ENCODE peak calls at places on chromosomes 11 and 22, in six cellular contexts. G is K562, J is IMR-90, O is A549, Z is HepG2, D is GM12878. H is an unnamed sample.

GRCh38 chr11:45079075-45079444 is 67.4 kb upstream of the PRDM11 start:
- DNase-seq in G (no peak), J (no peak), O (no peak), Z (no peak), D (no peak), H (no peak)

GRCh38 chr22:47031628-47031915 is 269.1 kb downstream of the TBC1D22A start:
- DNase-seq in G (no peak), J (no peak), O (no peak), Z (no peak), D (no peak), H (no peak)

GRCh38 chr22:18970180-18970947 is 34.3 kb upstream of the PRODH start:
- DNase-seq in G (peak), J (no peak), O (peak), Z (no peak), D (no peak), H (peak)

GRCh38 chr11:119081682-119082081 is 3.0 kb upstream of the HMBS start:
- DNase-seq in G (no peak), J (no peak), O (no peak), Z (no peak), D (no peak), H (no peak)

GRCh38 chr11:28104984-28105383 is 3.0 kb downstream of the KIF18A start:
- DNase-seq in G (no peak), J (no peak), O (no peak), Z (no peak), D (no peak), H (no peak)

GRCh38 chr22:20509344-20510047 is 2.1 kb downstream of the MED15 start:
- DNase-seq in G (peak), J (peak), O (peak), Z (peak), D (no peak), H (peak)

GRCh38 chr11:45805305-45806071 is 539 bp downstream of the SLC35C1 start:
- DNase-seq in G (peak), J (peak), O (peak), Z (peak), D (no peak), H (peak)

GRCh38 chr22:19641254-19641982 is 72.9 kb upstream of the SEPTIN5 start:
- DNase-seq in G (peak), J (no peak), O (peak), Z (no peak), D (no peak), H (peak)

GRCh38 chr11:9214765-9215164 is 50.4 kb downstream of the DENND5A start:
- DNase-seq in G (peak), J (peak), O (peak), Z (no peak), D (no peak), H (no peak)

GRCh38 chr11:47406896-47407745 is 1.3 kb upstream of the SLC39A13 start:
- DNase-seq in G (peak), J (peak), O (no peak), Z (no peak), D (no peak), H (no peak)

GRCh38 chr11:12454782-12455181 is 77.4 kb downstream of the PARVA start:
- DNase-seq in G (no peak), J (peak), O (no peak), Z (no peak), D (no peak), H (no peak)

GRCh38 chr11:115893701-115894100 is 389.5 kb upstream of the CADM1 start:
- DNase-seq in G (no peak), J (peak), O (no peak), Z (no peak), D (no peak), H (no peak)

GRCh38 chr11:112837162-112837826 is 123.9 kb upstream of the NCAM1 start:
- DNase-seq in G (no peak), J (no peak), O (peak), Z (no peak), D (no peak), H (no peak)

GRCh38 chr11:18352581-18352980 is 30.2 kb downstream of the GTF2H1 start:
- DNase-seq in G (no peak), J (peak), O (no peak), Z (no peak), D (no peak), H (no peak)

GRCh38 chr11:35077709-35078695 is 61.0 kb upstream of the CD44 start:
- DNase-seq in G (no peak), J (peak), O (peak), Z (no peak), D (peak), H (no peak)

GRCh38 chr11:79363261-79363660 is 77.6 kb downstream of the TENM4 start:
- DNase-seq in G (no peak), J (no peak), O (no peak), Z (no peak), D (no peak), H (no peak)
- TF ChIP-seq BHLHE40 in G (no peak), J (no peak), O (no peak), Z (no peak), D (no peak), H (no peak)

GRCh38 chr11:33667819-33668467 is 32.7 kb downstream of the C11orf91 start:
- DNase-seq in G (no peak), J (no peak), O (no peak), Z (no peak), D (no peak), H (no peak)

GRCh38 chr11:33668468-33668825 is 32.2 kb downstream of the C11orf91 start:
- DNase-seq in G (no peak), J (no peak), O (no peak), Z (no peak), D (no peak), H (no peak)

GRCh38 chr11:33669598-33670249 is 30.9 kb downstream of the C11orf91 start:
- DNase-seq in G (no peak), J (no peak), O (no peak), Z (no peak), D (no peak), H (no peak)

GRCh38 chr11:33670250-33671011 is 30.2 kb downstream of the C11orf91 start:
- DNase-seq in G (no peak), J (peak), O (no peak), Z (no peak), D (no peak), H (no peak)

DNA sequence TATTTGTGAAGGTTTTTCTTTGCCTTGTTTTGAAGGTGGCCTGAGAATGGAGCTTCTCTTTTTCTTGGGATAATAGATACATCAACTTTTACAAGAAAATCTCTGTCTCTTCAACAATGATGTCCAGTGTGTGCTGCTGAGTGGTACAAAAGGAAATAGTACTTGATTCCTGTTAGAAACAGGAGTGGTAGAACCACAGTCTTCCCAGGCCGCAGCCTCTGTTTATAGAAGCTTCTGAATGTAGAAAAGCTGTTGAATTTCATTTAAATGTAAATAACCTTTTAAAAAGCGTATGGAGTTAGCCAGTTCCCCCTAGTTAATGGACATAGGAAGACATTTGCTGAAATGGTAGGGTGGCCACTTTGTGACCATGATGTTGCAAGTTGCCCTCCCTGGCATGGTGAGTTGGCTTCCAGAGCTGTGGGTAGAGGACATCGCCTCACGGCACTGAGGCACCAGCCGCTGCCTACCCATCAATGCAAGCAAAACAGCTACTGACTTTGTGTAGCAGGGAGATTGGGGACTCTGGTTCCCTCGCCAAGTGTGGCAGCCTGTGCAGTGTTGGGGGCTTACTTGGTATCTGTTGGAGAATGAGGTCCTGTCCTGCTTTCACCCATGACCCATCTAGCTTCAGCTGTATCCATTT is 31.6 kb downstream of the C11orf91 start:
- DNase-seq in G (no peak), J (no peak), O (no peak), Z (no peak), D (no peak), H (no peak)
- TF ChIP-seq BHLHE40 in G (no peak), J (no peak), O (no peak), Z (no peak), D (no peak), H (no peak)

GRCh38 chr11:31956310-31956709 is 134.6 kb upstream of the RCN1 start:
- DNase-seq in G (no peak), J (peak), O (no peak), Z (no peak), D (no peak), H (no peak)
- TF ChIP-seq BHLHE40 in G (no peak), J (no peak), O (no peak), Z (no peak), D (no peak), H (no peak)

GRCh38 chr11:10511046-10511711 is 29.8 kb downstream of the RNF141 start:
- DNase-seq in G (no peak), J (no peak), O (no peak), Z (no peak), D (no peak), H (no peak)

GRCh38 chr11:10514713-10515112 is 26.3 kb downstream of the RNF141 start:
- DNase-seq in G (no peak), J (peak), O (no peak), Z (no peak), D (no peak), H (no peak)

GRCh38 chr11:10518123-10518522 is 22.9 kb downstream of the RNF141 start:
- DNase-seq in G (no peak), J (peak), O (no peak), Z (no peak), D (no peak), H (no peak)

GRCh38 chr11:10515418-10515817 is 25.6 kb downstream of the RNF141 start:
- DNase-seq in G (no peak), J (no peak), O (no peak), Z (no peak), D (no peak), H (no peak)

GRCh38 chr11:10514210-10514609 is 26.8 kb downstream of the RNF141 start:
- DNase-seq in G (no peak), J (peak), O (peak), Z (no peak), D (no peak), H (no peak)
- TF ChIP-seq BHLHE40 in G (no peak), J (no peak), O (no peak), Z (no peak), D (no peak), H (no peak)

GRCh38 chr11:93407777-93408401 is 77.3 kb downstream of the DEUP1 start:
- DNase-seq in G (peak), J (peak), O (no peak), Z (no peak), D (no peak), H (no peak)

GRCh38 chr11:93411705-93412104 is 81.2 kb downstream of the DEUP1 start:
- DNase-seq in G (no peak), J (no peak), O (no peak), Z (no peak), D (no peak), H (no peak)
- TF ChIP-seq BHLHE40 in G (no peak), J (no peak), O (no peak), Z (no peak), D (no peak), H (no peak)

GRCh38 chr22:31185056-31185455 is 25.1 kb downstream of the RNF185 start:
- DNase-seq in G (no peak), J (peak), O (no peak), Z (no peak), D (no peak), H (no peak)
- TF ChIP-seq BHLHE40 in G (no peak), J (no peak), O (no peak), Z (no peak), D (no peak), H (no peak)

DNA sequence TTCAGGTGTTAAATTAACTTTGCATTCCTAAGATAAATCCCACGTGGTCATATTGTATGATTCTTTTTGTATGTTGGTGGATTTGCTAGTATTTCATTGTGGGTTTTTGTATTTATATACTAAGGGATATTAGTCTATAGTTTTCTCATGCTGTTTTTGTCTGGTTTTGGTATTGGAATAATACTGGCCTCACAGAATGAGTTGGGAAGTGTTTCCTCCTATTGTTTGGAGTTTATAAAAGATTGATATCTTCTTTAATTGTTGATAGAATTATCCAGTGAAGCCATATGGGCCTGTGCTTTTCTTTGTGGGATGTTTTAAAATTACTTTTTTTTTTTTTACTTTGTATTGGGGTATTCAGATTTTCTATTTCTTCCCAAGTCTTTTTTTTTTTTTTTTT is 59.8 kb downstream of the QSER1 start:
- DNase-seq in G (no peak), J (no peak), O (no peak), Z (no peak), D (no peak), H (no peak)
- TF ChIP-seq BHLHE40 in G (no peak), J (no peak), O (no peak), Z (no peak), D (no peak), H (no peak)

GRCh38 chr22:32269316-32269715 is 14.2 kb upstream of the SLC5A4 start:
- DNase-seq in G (no peak), J (no peak), O (no peak), Z (no peak), D (no peak), H (no peak)

GRCh38 chr22:32265882-32266767 is 11.0 kb upstream of the SLC5A4 start:
- DNase-seq in G (peak), J (peak), O (peak), Z (peak), D (no peak), H (peak)

GRCh38 chr22:32267011-32267410 is 11.9 kb upstream of the SLC5A4 start:
- DNase-seq in G (no peak), J (no peak), O (no peak), Z (no peak), D (no peak), H (no peak)

GRCh38 chr22:32270641-32271369 is 15.7 kb upstream of the SLC5A4 start:
- DNase-seq in G (no peak), J (no peak), O (no peak), Z (no peak), D (no peak), H (no peak)

GRCh38 chr22:32271389-32271788 is 16.2 kb upstream of the SLC5A4 start:
- DNase-seq in G (no peak), J (no peak), O (no peak), Z (no peak), D (no peak), H (no peak)
- TF ChIP-seq BHLHE40 in G (no peak), J (no peak), O (no peak), Z (no peak), D (no peak), H (no peak)

GRCh38 chr11:131373326-131373725 is 2.9 kb downstream of the NTM start:
- DNase-seq in G (no peak), J (no peak), O (no peak), Z (no peak), D (no peak), H (no peak)

GRCh38 chr11:131372243-131372930 is 2.0 kb downstream of the NTM start:
- DNase-seq in G (no peak), J (no peak), O (no peak), Z (no peak), D (no peak), H (no peak)

GRCh38 chr11:131371791-131372104 is 1.3 kb downstream of the NTM start:
- DNase-seq in G (no peak), J (no peak), O (no peak), Z (no peak), D (no peak), H (no peak)

GRCh38 chr11:131370901-131371790 is 731 bp downstream of the NTM start:
- DNase-seq in G (no peak), J (no peak), O (no peak), Z (no peak), D (no peak), H (no peak)

GRCh38 chr11:131370090-131370751 is at the start of gene NTM:
- DNase-seq in G (no peak), J (peak), O (no peak), Z (no peak), D (no peak), H (no peak)
- TF ChIP-seq BHLHE40 in G (no peak), J (no peak), O (no peak), Z (no peak), D (no peak), H (no peak)